ENCODE peak calls at places on chromosomes 11 and 22, in seven cellular contexts. B, C, W, H, Z, N and I are unnamed samples. For H3K4me1, the result is how much of the 10 kb centered on the place peaks cover.

GRCh38 chr11:45285931-45286632 is at the start of gene SYT13:
- DNase-seq in B (peak), C (peak), W (no peak), H (peak), Z (no peak), N (peak), I (peak)

GRCh38 chr11:97614571-97614970 is 1224.8 kb downstream of the JRKL start:
- DNase-seq in B (no peak), C (no peak), W (peak), H (no peak), Z (no peak), N (no peak), I (no peak)

GRCh38 chr11:113542420-113542819 is 67.2 kb upstream of the DRD2 start:
- DNase-seq in B (no peak), C (no peak), W (no peak), H (no peak), Z (no peak), N (no peak), I (no peak)

GRCh38 chr22:43796567-43796966 is 15.5 kb downstream of the EFCAB6 start:
- DNase-seq in B (no peak), C (peak), W (peak), H (no peak), Z (no peak), N (no peak), I (peak)

GRCh38 chr11:4496555-4497248 is 14.3 kb downstream of the OR52K1 start:
- DNase-seq in B (no peak), C (no peak), W (peak), H (no peak), Z (no peak), N (no peak), I (peak)

GRCh38 chr11:65448418-65449196 is 26.0 kb downstream of the NEAT1 start:
- DNase-seq in B (peak), C (no peak), W (peak), H (peak), Z (no peak), N (peak), I (no peak)

GRCh38 chr22:27204817-27205216 is 547.4 kb downstream of the MIAT start:
- DNase-seq in B (no peak), C (no peak), W (no peak), H (no peak), Z (no peak), N (no peak), I (no peak)

GRCh38 chr11:26418391-26418790 is 86.5 kb downstream of the ANO3 start:
- DNase-seq in B (no peak), C (no peak), W (peak), H (no peak), Z (no peak), N (no peak), I (no peak)

GRCh38 chr22:29044657-29045176 is 16.9 kb downstream of the C22orf31 start:
- DNase-seq in B (no peak), C (no peak), W (peak), H (no peak), Z (no peak), N (no peak), I (no peak)

GRCh38 chr11:32435947-32436750 is 810 bp upstream of the WT1 start:
- DNase-seq in B (no peak), C (peak), W (no peak), H (no peak), Z (no peak), N (no peak), I (no peak)

GRCh38 chr11:63843042-63843441 is 4.1 kb downstream of the MARK2 start:
- DNase-seq in B (no peak), C (no peak), W (no peak), H (no peak), Z (no peak), N (no peak), I (peak)

GRCh38 chr11:17171342-17171741 is 36.4 kb downstream of the PIK3C2A start:
- DNase-seq in B (no peak), C (no peak), W (peak), H (no peak), Z (no peak), N (no peak), I (no peak)

GRCh38 chr11:43554148-43554473 is 126.4 kb upstream of the HSD17B12 start:
- DNase-seq in B (no peak), C (peak), W (no peak), H (no peak), Z (no peak), N (no peak), I (no peak)
- H3K4me1 ChIP-seq in B (under half), C (under half), W (under half), H (under half), Z (under half), N (under half), I (under half)

GRCh38 chr22:36463783-36464184 is 17.7 kb downstream of the TXN2 start:
- DNase-seq in B (no peak), C (no peak), W (no peak), H (no peak), Z (no peak), N (no peak), I (no peak)

GRCh38 chr22:36462475-36462790 is 19.0 kb downstream of the TXN2 start:
- DNase-seq in B (no peak), C (no peak), W (no peak), H (no peak), Z (no peak), N (no peak), I (no peak)

GRCh38 chr22:36460202-36460601 is 21.2 kb downstream of the TXN2 start:
- DNase-seq in B (no peak), C (no peak), W (no peak), H (no peak), Z (no peak), N (no peak), I (no peak)

GRCh38 chr22:36464715-36465231 is 16.7 kb downstream of the TXN2 start:
- DNase-seq in B (no peak), C (no peak), W (no peak), H (no peak), Z (no peak), N (no peak), I (no peak)

GRCh38 chr22:36461665-36462474 is 19.6 kb downstream of the TXN2 start:
- DNase-seq in B (peak), C (peak), W (peak), H (peak), Z (no peak), N (no peak), I (no peak)
- H3K4me1 ChIP-seq in B (under half), C (under half), W (under half), H (half or more), Z (under half), N (under half), I (under half)

GRCh38 chr11:133952199-133953190 is 4.3 kb downstream of the IGSF9B start:
- DNase-seq in B (no peak), C (no peak), W (no peak), H (no peak), Z (no peak), N (no peak), I (no peak)
- H3K4me1 ChIP-seq in B (under half), C (half or more), W (under half), H (under half), Z (under half), N (under half), I (under half)

GRCh38 chr22:46102159-46102558 is 48.2 kb upstream of the PPARA start:
- DNase-seq in B (no peak), C (no peak), W (no peak), H (no peak), Z (no peak), N (no peak), I (no peak)
- H3K4me1 ChIP-seq in B (under half), C (half or more), W (under half), H (under half), Z (under half), N (under half), I (under half)

DNA sequence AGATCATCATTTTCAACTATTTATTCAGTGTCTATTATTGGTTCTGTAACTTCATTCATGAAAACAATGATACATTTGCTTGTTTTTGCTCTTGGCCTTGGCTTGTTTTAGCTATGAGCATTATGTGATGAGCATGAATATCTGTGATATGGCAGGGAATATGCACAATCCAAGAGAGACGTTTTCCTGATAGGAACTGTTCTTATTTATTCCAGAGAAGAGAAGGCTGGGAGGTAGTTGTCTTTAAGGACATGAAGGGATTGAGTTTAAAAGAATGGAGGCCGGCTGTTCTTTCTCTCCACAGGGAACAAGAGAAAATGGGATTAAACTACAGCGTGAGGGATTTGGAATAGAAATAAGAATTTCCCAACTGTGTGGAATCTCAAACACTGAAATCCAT is 30.3 kb downstream of the BLID start:
- DNase-seq in B (no peak), C (no peak), W (no peak), H (no peak), Z (no peak), N (no peak), I (no peak)
- H3K4me1 ChIP-seq in B (under half), C (under half), W (under half), H (under half), Z (under half), N (under half), I (under half)

DNA sequence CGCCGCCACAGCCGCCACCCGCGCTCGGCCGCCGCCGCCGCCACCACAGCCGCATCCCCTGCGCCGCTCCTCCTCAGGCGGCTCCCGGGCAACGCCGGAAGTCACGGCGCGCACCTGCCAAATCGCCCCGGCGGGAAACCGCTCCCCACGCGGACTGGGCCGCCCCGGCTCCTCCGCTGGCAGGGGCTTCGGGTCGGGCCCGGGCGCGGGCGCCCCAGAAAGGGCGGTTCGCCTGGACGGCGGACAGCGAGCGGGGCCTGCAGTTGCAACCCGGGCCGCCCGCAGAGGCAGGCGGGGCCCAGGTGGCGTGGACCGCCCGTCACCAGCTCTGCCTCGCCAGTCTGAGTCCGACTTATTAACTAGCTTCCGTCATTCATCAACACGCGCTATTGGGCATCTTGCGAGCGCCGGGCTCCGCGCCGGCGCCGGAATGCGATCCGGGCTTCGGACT is at the start of gene HIRA:
- DNase-seq in B (peak), C (peak), W (peak), H (peak), Z (peak), N (peak), I (peak)
- H3K4me1 ChIP-seq in B (under half), C (under half), W (under half), H (under half), Z (under half), N (under half), I (under half)

GRCh38 chr11:110362916-110363574 is 66.6 kb upstream of the RDX start:
- DNase-seq in B (peak), C (no peak), W (peak), H (peak), Z (no peak), N (no peak), I (no peak)

GRCh38 chr11:110367571-110367970 is 62.2 kb upstream of the FDX1 start:
- DNase-seq in B (no peak), C (no peak), W (peak), H (no peak), Z (no peak), N (no peak), I (no peak)

GRCh38 chr11:110366234-110366633 is 63.5 kb upstream of the FDX1 start:
- DNase-seq in B (no peak), C (peak), W (peak), H (no peak), Z (no peak), N (no peak), I (no peak)
- H3K4me1 ChIP-seq in B (under half), C (under half), W (under half), H (under half), Z (under half), N (under half), I (under half)

GRCh38 chr11:72556433-72556832 is 117.8 kb downstream of the PDE2A start:
- DNase-seq in B (no peak), C (no peak), W (no peak), H (no peak), Z (no peak), N (no peak), I (no peak)
- H3K4me1 ChIP-seq in B (under half), C (under half), W (under half), H (under half), Z (under half), N (under half), I (under half)

GRCh38 chr11:10307411-10308207 is 2.7 kb downstream of the ADM start:
- DNase-seq in B (peak), C (peak), W (peak), H (peak), Z (peak), N (peak), I (peak)
- H3K4me1 ChIP-seq in B (under half), C (half or more), W (under half), H (under half), Z (under half), N (under half), I (under half)